ENCODE peak calls at places on chromosomes 16 and 17, in five cellular contexts. Y is body of pancreas; W is mucosa of descending colon; X is activated T-helper 1 cell treated with anti-CD3 and anti-CD28 coated beads, Interleukin-12 subunit alpha, Interleukin-12 subunit beta, Interleukin-2, Interleukin-4 antibody, amounts not matched to agents 30 ng/mL and 10 ng/mL and 1 ng/mL, durations not matched to agents 14 hours and 24 hours and 36 hours; B is endothelial cell. M is an unnamed sample.

GRCh38 chr16:1331712-1332617 is 1.5 kb upstream of the BAIAP3 start:
- DNase-seq in Y (peak), W (peak), X (peak), B (peak), M (peak)

GRCh38 chr17:71983828-71984227 is 137.0 kb upstream of the SOX9 start:
- DNase-seq in Y (no peak), W (no peak), X (no peak), B (no peak), M (no peak)

GRCh38 chr16:30368122-30368791 is 2.0 kb downstream of the TBC1D10B start:
- DNase-seq in Y (no peak), W (no peak), X (no peak), B (no peak), M (no peak)

GRCh38 chr17:36544049-36544319 is 735 bp upstream of the GGNBP2 start:
- DNase-seq in Y (no peak), W (peak), X (no peak), B (no peak), M (no peak)

GRCh38 chr16:23694707-23695373 is 16.2 kb downstream of the PLK1 start:
- DNase-seq in Y (no peak), W (no peak), X (no peak), B (peak), M (no peak)

GRCh38 chr17:1100382-1100781 is 79.4 kb downstream of the ABR start:
- DNase-seq in Y (no peak), W (no peak), X (no peak), B (no peak), M (no peak)

GRCh38 chr16:57128787-57129389 is 36.5 kb downstream of the CPNE2 start:
- DNase-seq in Y (no peak), W (peak), X (peak), B (no peak), M (peak)

GRCh38 chr16:12090162-12090552 is 113.6 kb downstream of the SNX29 start:
- DNase-seq in Y (no peak), W (no peak), X (no peak), B (no peak), M (no peak)

GRCh38 chr16:85707528-85708095 is 18.9 kb upstream of the GINS2 start:
- DNase-seq in Y (no peak), W (no peak), X (no peak), B (no peak), M (no peak)

GRCh38 chr17:82325286-82326180 is 8.0 kb downstream of the SECTM1 start:
- DNase-seq in Y (no peak), W (peak), X (no peak), B (no peak), M (no peak)

GRCh38 chr16:68417711-68418301 is 30.5 kb downstream of the SMPD3 start:
- DNase-seq in Y (peak), W (peak), X (peak), B (no peak), M (peak)

GRCh38 chr17:55770220-55770870 is 19.5 kb downstream of the PCTP start:
- DNase-seq in Y (no peak), W (no peak), X (no peak), B (no peak), M (no peak)

GRCh38 chr17:76132574-76133338 is 8.3 kb downstream of the FOXJ1 start:
- DNase-seq in Y (peak), W (peak), X (no peak), B (no peak), M (no peak)

GRCh38 chr17:40576113-40576740 is 11.0 kb upstream of the CCR7 start:
- DNase-seq in Y (no peak), W (no peak), X (no peak), B (no peak), M (no peak)

GRCh38 chr16:48393843-48394703 is 8.9 kb upstream of the SIAH1 start:
- DNase-seq in Y (no peak), W (no peak), X (no peak), B (no peak), M (no peak)

GRCh38 chr17:39704821-39705551 is 5.1 kb downstream of the ERBB2 start:
- DNase-seq in Y (no peak), W (no peak), X (no peak), B (no peak), M (no peak)

GRCh38 chr17:29010586-29010985 is 4.8 kb upstream of the SEZ6 start:
- DNase-seq in Y (no peak), W (no peak), X (no peak), B (no peak), M (no peak)

GRCh38 chr17:35028531-35029262 is 34.8 kb downstream of the RFFL start:
- DNase-seq in Y (no peak), W (no peak), X (no peak), B (no peak), M (no peak)

GRCh38 chr17:12007466-12007865 is 10.2 kb upstream of the ZNF18 start:
- DNase-seq in Y (no peak), W (no peak), X (no peak), B (no peak), M (no peak)

GRCh38 chr16:79175286-79176057 is 425.1 kb downstream of the MAF start:
- DNase-seq in Y (no peak), W (no peak), X (no peak), B (no peak), M (no peak)

M was measured in stimulated activated naive CD8-positive, alpha-beta T cell treated with anti-CD3 and anti-CD28 coated beads, Interleukin-15, amount 100 ng/mL, for 72 hours.